ENCODE peak calls at places on chromosomes 12 and 14, in seven cellular contexts. M is HepG2, D is GM23338, U is K562, V is H1, Y is GM12892, G is transverse colon. F is an unnamed sample.

GRCh38 chr14:94466706-94467370 is 9.2 kb downstream of the SERPINA9 start:
- DNase-seq in M (no peak), D (no peak), U (no peak), V (no peak), Y (no peak), G (no peak), F (no peak)

GRCh38 chr12:15712823-15713663 is 76.1 kb downstream of the EPS8 start:
- DNase-seq in M (peak), D (no peak), U (no peak), V (no peak), Y (no peak), G (peak), F (peak)

GRCh38 chr14:94011795-94012194 is 14.3 kb upstream of the OTUB2 start:
- DNase-seq in M (no peak), D (no peak), U (no peak), V (no peak), Y (no peak), G (no peak), F (no peak)

GRCh38 chr12:93378373-93379310 is 917 bp downstream of the NUDT4 start:
- DNase-seq in M (no peak), D (peak), U (peak), V (no peak), Y (peak), G (peak), F (peak)

GRCh38 chr14:51654549-51654879 is 2.8 kb downstream of the FRMD6 start:
- DNase-seq in M (no peak), D (no peak), U (no peak), V (no peak), Y (no peak), G (no peak), F (no peak)

GRCh38 chr12:94994312-94994711 is 9.2 kb downstream of the NDUFA12 start:
- DNase-seq in M (no peak), D (no peak), U (no peak), V (no peak), Y (no peak), G (no peak), F (no peak)

GRCh38 chr12:31474751-31475150 is 116.2 kb downstream of the DENND5B start:
- DNase-seq in M (no peak), D (no peak), U (no peak), V (no peak), Y (no peak), G (no peak), F (no peak)

GRCh38 chr12:110670161-110670701 is 18.7 kb downstream of the HVCN1 start:
- DNase-seq in M (no peak), D (no peak), U (no peak), V (no peak), Y (no peak), G (no peak), F (no peak)

GRCh38 chr14:105855893-105856675 is 329.7 kb downstream of the TMEM121 start:
- DNase-seq in M (no peak), D (no peak), U (no peak), V (no peak), Y (no peak), G (peak), F (no peak)

GRCh38 chr12:552466-552865 is 92.7 kb downstream of the B4GALNT3 start:
- DNase-seq in M (no peak), D (no peak), U (no peak), V (no peak), Y (no peak), G (no peak), F (no peak)

GRCh38 chr14:103702497-103703432 is 12.5 kb downstream of the XRCC3 start:
- DNase-seq in M (no peak), D (no peak), U (no peak), V (no peak), Y (no peak), G (no peak), F (no peak)

GRCh38 chr12:78403681-78404080 is 460.9 kb upstream of the SYT1 start:
- DNase-seq in M (no peak), D (no peak), U (no peak), V (no peak), Y (no peak), G (no peak), F (no peak)

GRCh38 chr14:26255213-26255612 is 342.6 kb downstream of the NOVA1 start:
- DNase-seq in M (no peak), D (peak), U (no peak), V (no peak), Y (no peak), G (no peak), F (no peak)

GRCh38 chr12:119440961-119441360 is 106.4 kb downstream of the CCDC60 start:
- DNase-seq in M (no peak), D (no peak), U (no peak), V (no peak), Y (no peak), G (no peak), F (no peak)

GRCh38 chr12:54890339-54890738 is 36.0 kb downstream of the MUCL1 start:
- DNase-seq in M (no peak), D (no peak), U (no peak), V (no peak), Y (no peak), G (no peak), F (no peak)

GRCh38 chr12:54891717-54892478 is 37.6 kb downstream of the MUCL1 start:
- DNase-seq in M (peak), D (no peak), U (no peak), V (no peak), Y (no peak), G (peak), F (peak)
- TF ChIP-seq POLR2AphosphoS5 in M (no peak), D (no peak), U (no peak), V (no peak), Y (no peak), G (no peak), F (no peak)

GRCh38 chr12:59393506-59393905 is 202.3 kb upstream of the SLC16A7 start:
- DNase-seq in M (no peak), D (no peak), U (no peak), V (no peak), Y (no peak), G (no peak), F (no peak)

GRCh38 chr12:59388176-59388575 is 207.7 kb upstream of the SLC16A7 start:
- DNase-seq in M (no peak), D (no peak), U (no peak), V (no peak), Y (no peak), G (no peak), F (no peak)

GRCh38 chr12:59388694-59389093 is 207.1 kb upstream of the SLC16A7 start:
- DNase-seq in M (no peak), D (no peak), U (no peak), V (no peak), Y (no peak), G (no peak), F (no peak)

GRCh38 chr12:59389968-59390576 is 205.8 kb upstream of the SLC16A7 start:
- DNase-seq in M (no peak), D (peak), U (no peak), V (no peak), Y (no peak), G (no peak), F (no peak)
- TF ChIP-seq POLR2AphosphoS5 in M (no peak), D (no peak), U (no peak), V (no peak), Y (no peak), G (no peak), F (no peak)

GRCh38 chr12:67939611-67940010 is 49.6 kb upstream of the IFNG-AS1 start:
- DNase-seq in M (no peak), D (no peak), U (no peak), V (no peak), Y (no peak), G (no peak), F (no peak)

GRCh38 chr12:67940780-67941243 is 48.4 kb upstream of the IFNG-AS1 start:
- DNase-seq in M (peak), D (no peak), U (no peak), V (no peak), Y (no peak), G (peak), F (peak)

GRCh38 chr12:67943295-67943892 is 45.9 kb upstream of the IFNG-AS1 start:
- DNase-seq in M (peak), D (peak), U (peak), V (no peak), Y (no peak), G (peak), F (peak)

GRCh38 chr12:67944093-67944492 is 45.2 kb upstream of the IFNG-AS1 start:
- DNase-seq in M (no peak), D (no peak), U (no peak), V (no peak), Y (no peak), G (no peak), F (no peak)

DNA sequence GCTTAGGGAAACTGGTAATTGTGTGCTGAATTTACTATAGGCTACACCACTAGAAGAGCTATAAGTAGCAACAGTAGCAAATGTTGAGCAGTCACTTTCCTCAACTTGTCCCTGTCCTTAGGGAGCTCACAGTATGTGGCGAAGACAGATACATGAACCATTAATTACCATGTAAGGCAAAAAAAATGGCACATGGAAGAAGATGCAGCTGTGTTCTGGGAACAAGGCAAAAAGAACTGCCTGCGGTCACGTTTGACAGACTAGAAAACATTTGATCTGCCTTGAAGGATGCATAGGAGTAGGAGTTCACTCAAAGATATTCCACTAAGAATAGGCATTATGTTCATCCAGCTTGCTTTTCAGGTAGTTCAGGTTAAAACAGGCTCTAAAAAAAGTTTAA is 46.5 kb upstream of the IFNG-AS1 start:
- DNase-seq in M (no peak), D (no peak), U (no peak), V (no peak), Y (no peak), G (no peak), F (no peak)
- TF ChIP-seq POLR2AphosphoS5 in M (no peak), D (no peak), U (no peak), V (no peak), Y (no peak), G (no peak), F (no peak)

GRCh38 chr14:60654303-60654925 is 5.1 kb upstream of the SIX1 start:
- DNase-seq in M (no peak), D (no peak), U (no peak), V (no peak), Y (no peak), G (no peak), F (no peak)
- TF ChIP-seq POLR2AphosphoS5 in M (no peak), D (no peak), U (no peak), V (no peak), Y (no peak), G (no peak), F (no peak)

GRCh38 chr14:64637735-64638473 is 66.3 kb upstream of the PLEKHG3 start:
- DNase-seq in M (no peak), D (no peak), U (no peak), V (no peak), Y (no peak), G (no peak), F (no peak)

GRCh38 chr14:64636980-64637429 is 67.2 kb upstream of the PLEKHG3 start:
- DNase-seq in M (no peak), D (no peak), U (no peak), V (no peak), Y (no peak), G (no peak), F (no peak)

GRCh38 chr14:64638625-64639024 is 65.6 kb upstream of the PLEKHG3 start:
- DNase-seq in M (no peak), D (no peak), U (no peak), V (no peak), Y (no peak), G (no peak), F (no peak)

GRCh38 chr14:64634558-64634957 is 69.7 kb upstream of the PLEKHG3 start:
- DNase-seq in M (no peak), D (no peak), U (no peak), V (no peak), Y (no peak), G (no peak), F (no peak)

DNA sequence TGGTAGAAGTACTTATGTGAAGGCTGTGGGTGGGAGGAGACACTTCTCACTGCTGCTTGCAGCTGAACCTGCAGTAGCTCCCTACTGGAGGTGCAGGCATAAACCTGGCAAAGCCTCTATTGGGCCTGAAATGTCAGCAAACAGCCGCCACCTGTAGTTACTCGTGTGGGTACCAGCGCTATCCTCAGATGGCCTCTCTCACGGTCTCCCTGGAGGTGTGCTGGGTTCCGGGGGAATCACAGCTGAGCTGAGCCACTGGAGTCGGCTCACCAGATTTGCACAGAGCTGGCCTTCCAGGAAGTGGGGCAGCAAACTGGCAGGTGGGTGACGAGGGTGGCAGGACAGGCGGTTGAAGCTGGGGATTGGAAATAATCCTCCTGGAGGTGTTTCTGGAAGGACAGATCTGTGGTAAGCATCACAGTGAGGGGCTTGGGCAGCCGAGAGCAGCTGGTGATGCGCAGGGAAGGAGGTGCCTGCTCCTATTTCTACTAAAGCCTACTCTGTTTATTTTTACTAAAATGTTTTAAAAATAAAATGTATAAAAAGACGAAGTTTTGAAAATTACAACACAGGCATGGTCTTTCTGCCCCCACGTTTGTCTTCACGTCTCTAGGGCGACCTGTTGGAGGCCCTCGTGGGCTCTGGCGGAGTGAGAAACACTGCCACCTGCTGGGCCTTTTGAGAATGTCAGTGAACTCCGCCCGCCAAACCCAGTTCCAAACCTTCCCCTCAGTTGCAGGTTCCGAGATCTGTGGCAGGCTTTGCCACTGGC is 67.8 kb upstream of the PLEKHG3 start:
- DNase-seq in M (peak), D (peak), U (peak), V (peak), Y (peak), G (peak), F (peak)
- TF ChIP-seq POLR2AphosphoS5 in M (no peak), D (no peak), U (no peak), V (no peak), Y (no peak), G (no peak), F (peak)

DNA sequence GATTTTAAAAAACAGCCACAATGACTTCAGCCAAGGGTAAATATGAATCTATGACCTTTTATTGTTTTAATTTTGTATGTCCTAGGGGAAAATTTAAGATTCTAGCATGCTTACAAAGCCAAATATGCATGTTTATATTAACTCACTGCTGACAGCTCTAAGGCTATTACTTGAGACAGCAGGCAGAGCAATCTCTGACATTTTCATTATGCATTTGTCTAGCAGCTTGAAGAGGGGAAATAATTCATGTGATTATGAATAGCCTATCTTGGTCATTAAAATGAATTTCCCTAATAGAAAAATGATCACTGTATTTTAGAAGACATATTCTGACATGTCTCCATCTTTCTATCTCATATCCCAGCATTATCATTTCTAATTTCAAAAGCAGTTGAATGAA is 46.6 kb upstream of the HELB start:
- DNase-seq in M (no peak), D (no peak), U (no peak), V (no peak), Y (no peak), G (no peak), F (no peak)
- TF ChIP-seq POLR2AphosphoS5 in M (no peak), D (no peak), U (no peak), V (no peak), Y (no peak), G (no peak), F (no peak)

DNA sequence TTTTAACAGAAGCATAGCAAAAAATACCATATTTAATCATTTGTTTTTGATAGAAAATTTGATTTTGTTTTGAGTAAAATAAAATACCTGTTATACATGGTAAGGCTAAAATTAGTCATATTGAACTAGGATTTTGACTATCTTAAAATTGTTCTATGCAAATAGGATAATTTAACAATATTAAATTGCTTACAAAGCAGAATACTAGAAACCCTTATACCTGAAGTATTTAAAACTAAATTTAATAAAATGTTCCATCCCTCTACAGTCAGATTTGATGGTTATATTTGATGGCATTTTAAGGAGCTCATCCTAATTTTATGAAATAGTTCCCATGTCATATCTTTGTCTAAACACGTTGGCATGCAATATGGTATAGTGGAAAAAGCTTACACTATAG is 323.2 kb downstream of the GPHN start:
- DNase-seq in M (no peak), D (no peak), U (no peak), V (no peak), Y (no peak), G (no peak), F (no peak)
- TF ChIP-seq POLR2AphosphoS5 in M (no peak), D (no peak), U (no peak), V (no peak), Y (no peak), G (no peak), F (no peak)

GRCh38 chr12:2797721-2798418 is 3.1 kb downstream of the FKBP4 start:
- DNase-seq in M (no peak), D (no peak), U (no peak), V (no peak), Y (no peak), G (no peak), F (peak)
- TF ChIP-seq POLR2AphosphoS5 in M (no peak), D (no peak), U (no peak), V (no peak), Y (no peak), G (no peak), F (peak)

F was measured in stomach.